ENCODE peak calls at places on chromosomes 12 and 14, in ten cellular contexts. F is activated T-helper 9 cell treated with anti-CD3 and anti-CD28 coated beads, Interleukin-2, amount 50 U/mL, for 16 hours; X is stromal cell of bone marrow; V is uterus; Z is psoas muscle; W is cerebellar cortex; J is skeletal muscle cell; S is amniotic epithelial cell; Q is cerebellar nuclear complex; L is brain pericyte. O is an unnamed sample.

GRCh38 chr14:91873476-91874265 is 6.3 kb upstream of the TC2N start:
- DNase-seq in V (no peak), J (no peak), Q (no peak), L (no peak), X (no peak), F (peak; percentile 45), W (no peak), S (no peak), Z (no peak), O (no peak)

GRCh38 chr14:85214471-85214870 is 315.5 kb upstream of the FLRT2 start:
- DNase-seq in L (no peak), S (peak; percentile 85), F (no peak), Z (no peak), V (no peak), W (no peak), Q (no peak), J (no peak), X (no peak), O (no peak)

GRCh38 chr12:23704992-23705943 is 244.2 kb downstream of the SOX5 start:
- DNase-seq in Q (no peak), F (no peak), Z (no peak), S (no peak), V (no peak), X (no peak), W (no peak), L (no peak), J (no peak), O (peak; percentile 2)

GRCh38 chr12:57760347-57760982 is 5.6 kb downstream of the MARCHF9 start:
- DNase-seq in Z (no peak), L (no peak), J (no peak), Q (no peak), S (no peak), X (no peak), V (no peak), F (no peak), W (no peak), O (no peak)

GRCh38 chr14:21109377-21110260 is 8.8 kb downstream of the TMEM253 start:
- DNase-seq in Q (no peak), Z (no peak), W (no peak), F (no peak), V (no peak), L (no peak), J (no peak), S (peak; percentile 15), X (no peak), O (no peak)

GRCh38 chr12:26872623-26873022 is 39.6 kb upstream of the ITPR2 start:
- DNase-seq in X (no peak), Z (no peak), Q (no peak), F (no peak), L (no peak), J (no peak), W (no peak), S (no peak), V (no peak), O (no peak)

GRCh38 chr12:124059752-124060151 is 86.7 kb downstream of the ZNF664 start:
- DNase-seq in V (no peak), X (no peak), Q (no peak), S (no peak), Z (no peak), W (no peak), F (no peak), L (no peak), J (no peak), O (no peak)

GRCh38 chr12:49478949-49479664 is 59.7 kb upstream of the KCNH3 start:
- DNase-seq in V (no peak), Z (no peak), Q (no peak), W (no peak), F (no peak), S (no peak), J (no peak), X (no peak), L (no peak), O (no peak)

GRCh38 chr12:29278673-29279420 is 102.1 kb downstream of the ERGIC2 start:
- DNase-seq in S (peak; percentile 59), F (no peak), Q (no peak), V (no peak), W (no peak), L (no peak), X (peak; percentile 49), J (no peak), Z (no peak), O (no peak)

GRCh38 chr14:38210587-38211257 is 3.0 kb downstream of the SSTR1 start:
- DNase-seq in L (no peak), J (no peak), W (no peak), S (peak; percentile 64), V (no peak), F (no peak), X (no peak), Q (no peak), Z (peak; percentile 59), O (no peak)

GRCh38 chr12:60844875-60845274 is 1249.0 kb downstream of the SLC16A7 start:
- DNase-seq in F (no peak), Z (no peak), Q (no peak), S (no peak), W (no peak), X (no peak), J (no peak), L (no peak), V (no peak), O (no peak)